ENCODE peak calls at places on chromosomes 5 and 9, in seven cellular contexts. T is mammary epithelial cell, L is transverse colon, B is GM23338, U is psoas muscle, G is IMR-90, Y is pancreas. K is an unnamed sample.

GRCh38 chr5:109803854-109804253 is 114.1 kb downstream of the MAN2A1 start:
- DNase-seq in T (no peak), L (no peak), B (no peak), U (no peak), G (no peak), Y (no peak), K (no peak)

GRCh38 chr5:73387630-73388370 is 60.8 kb downstream of the FOXD1 start:
- DNase-seq in T (peak; percentile 67), L (peak; percentile 49), B (no peak), U (no peak), G (peak; percentile 48), Y (no peak), K (no peak)

GRCh38 chr9:129785866-129786265 is 17.1 kb upstream of the TOR1B start:
- DNase-seq in T (no peak), L (no peak), B (no peak), U (no peak), G (no peak), Y (no peak), K (no peak)

GRCh38 chr5:172501708-172502379 is 47.5 kb upstream of the SH3PXD2B start:
- DNase-seq in T (no peak), L (no peak), B (no peak), U (no peak), G (no peak), Y (no peak), K (peak; percentile 5)

GRCh38 chr5:991472-992267 is 16.9 kb upstream of the NKD2 start:
- DNase-seq in T (no peak), L (no peak), B (no peak), U (peak; percentile 39), G (no peak), Y (no peak), K (no peak)

GRCh38 chr5:132425009-132425937 is 55.8 kb downstream of the SLC22A5 start:
- DNase-seq in T (peak; percentile 92), L (peak; percentile 54), B (no peak), U (no peak), G (peak; percentile 95), Y (no peak), K (no peak)

GRCh38 chr9:13049223-13049622 is 230.3 kb downstream of the MPDZ start:
- DNase-seq in T (no peak), L (no peak), B (peak; percentile 8), U (no peak), G (no peak), Y (no peak), K (no peak)

GRCh38 chr9:136903041-136903554 is 16.8 kb downstream of the TRAF2 start:
- DNase-seq in T (no peak), L (no peak), B (no peak), U (no peak), G (no peak), Y (peak; percentile 60), K (no peak)

GRCh38 chr5:167254150-167254549 is 1037.3 kb upstream of the WWC1 start:
- DNase-seq in T (no peak), L (no peak), B (peak; percentile 19), U (no peak), G (no peak), Y (no peak), K (no peak)

GRCh38 chr5:176724472-176724871 is 77.2 kb downstream of the TSPAN17 start:
- DNase-seq in T (no peak), L (no peak), B (no peak), U (no peak), G (no peak), Y (no peak), K (no peak)

DNA sequence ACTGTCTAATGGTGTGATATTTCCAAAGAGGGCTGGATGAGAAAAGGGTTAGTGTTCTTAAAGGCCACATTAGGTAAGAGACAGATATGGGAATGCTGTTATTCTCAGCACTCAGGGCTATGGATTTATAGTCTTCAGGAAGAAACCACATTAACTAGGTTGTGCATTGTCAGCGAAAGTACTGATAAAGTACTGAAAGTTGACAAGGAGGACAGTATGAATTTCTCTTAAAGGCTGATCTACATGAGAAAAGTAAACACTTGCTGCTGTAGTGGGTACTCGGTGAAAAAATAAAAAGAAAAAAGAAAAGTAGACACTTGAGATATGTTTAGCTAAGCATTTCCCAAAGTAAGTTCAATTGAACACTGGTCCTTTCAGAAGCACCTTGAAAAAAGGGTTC is 381.0 kb upstream of the RPS23 start:
- DNase-seq in T (no peak), L (no peak), B (no peak), U (no peak), G (no peak), Y (no peak), K (no peak)
- TF ChIP-seq CTCF in T (no peak), L (no peak), B (no peak), U (no peak), G (no peak), Y (no peak), K (no peak)

DNA sequence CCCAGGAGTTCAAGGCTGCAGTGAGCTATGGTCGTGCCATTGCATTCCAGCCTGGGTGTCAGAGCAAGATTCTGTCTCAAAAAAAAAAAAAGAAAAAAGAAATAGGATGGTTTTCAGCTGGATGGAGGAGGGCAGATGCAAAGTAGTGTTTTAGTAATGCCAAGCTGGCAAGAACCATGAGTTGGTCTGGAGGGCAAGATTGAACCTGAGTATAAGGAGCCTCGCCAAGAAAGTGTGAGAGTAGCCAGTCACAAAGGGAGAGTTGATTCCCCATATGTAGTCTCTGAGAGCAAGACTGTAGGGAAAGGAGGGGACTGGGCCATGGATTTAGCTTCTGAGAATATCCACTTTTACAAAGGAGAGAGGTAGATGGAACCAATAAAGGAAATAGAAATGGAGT is 6.9 kb downstream of the TNFAIP8 start:
- DNase-seq in T (peak; percentile 53), L (no peak), B (no peak), U (no peak), G (no peak), Y (no peak), K (no peak)
- H3K27ac ChIP-seq in T (no peak overlapping the region), L (no peak overlapping the region), B (no peak overlapping the region), U (no peak overlapping the region), G (no peak overlapping the region), Y (no peak overlapping the region), K (no peak overlapping the region)

GRCh38 chr5:15500326-15500958 is 462 bp downstream of the FBXL7 start:
- DNase-seq in T (peak; percentile 13), L (peak; percentile 20), B (peak; percentile 59), U (peak; percentile 78), G (peak; percentile 25), Y (peak; percentile 21), K (peak; percentile 75)

GRCh38 chr5:15502208-15502607 is 2.2 kb downstream of the FBXL7 start:
- DNase-seq in T (no peak), L (no peak), B (no peak), U (no peak), G (peak; percentile 63), Y (no peak), K (no peak)

GRCh38 chr5:15499528-15500325 is at the start of gene FBXL7:
- DNase-seq in T (peak; percentile 52), L (peak; percentile 55), B (peak; percentile 94), U (peak; percentile 82), G (peak; percentile 75), Y (peak; percentile 29), K (peak; percentile 84)

GRCh38 chr5:15496886-15497285 is 3.1 kb upstream of the FBXL7 start:
- DNase-seq in T (no peak), L (no peak), B (no peak), U (no peak), G (no peak), Y (no peak), K (no peak)

GRCh38 chr5:15501057-15501791 is 1.2 kb downstream of the FBXL7 start:
- DNase-seq in T (peak; percentile 17), L (peak; percentile 18), B (peak; percentile 90), U (peak; percentile 51), G (peak; percentile 76), Y (no peak), K (peak; percentile 51)
- H3K4me3 ChIP-seq in T (no peak overlapping the region), L (peak overlapping the region; percentile 63), B (peak overlapping the region; percentile 74), U (peak overlapping the region; percentile 69), G (peak overlapping the region; percentile 97), Y (peak overlapping the region; percentile 37), K (peak overlapping the region; percentile 81)

DNA sequence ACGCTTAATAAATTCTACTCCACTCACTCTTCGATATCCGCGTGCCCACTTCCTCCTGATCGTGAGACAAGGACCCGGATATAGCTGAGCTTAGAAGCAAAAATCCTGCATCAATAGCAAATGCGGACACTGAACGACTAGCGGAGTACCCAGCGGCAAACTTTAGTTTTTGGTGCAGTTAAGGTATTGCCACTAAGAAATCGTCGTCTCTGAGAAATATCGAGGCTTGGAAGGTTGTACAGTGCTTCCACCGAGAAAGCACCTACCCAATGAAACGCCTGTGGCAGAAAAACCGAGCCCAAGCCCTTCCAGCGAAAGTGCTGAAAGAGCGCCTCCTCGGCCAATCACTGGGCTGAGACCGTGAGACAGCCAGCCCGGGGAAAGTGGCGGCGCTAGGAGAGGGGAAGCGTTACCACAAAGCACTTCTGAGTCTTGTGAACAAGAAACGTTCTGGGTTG is 32.2 kb downstream of the ANXA2R start:
- DNase-seq in T (peak; percentile 49), L (peak; percentile 80), B (peak; percentile 88), U (peak; percentile 79), G (peak; percentile 80), Y (no peak), K (peak; percentile 55)
- TF ChIP-seq CTCF in T (no peak), L (no peak), B (no peak), U (no peak), G (no peak), Y (no peak), K (no peak)

DNA sequence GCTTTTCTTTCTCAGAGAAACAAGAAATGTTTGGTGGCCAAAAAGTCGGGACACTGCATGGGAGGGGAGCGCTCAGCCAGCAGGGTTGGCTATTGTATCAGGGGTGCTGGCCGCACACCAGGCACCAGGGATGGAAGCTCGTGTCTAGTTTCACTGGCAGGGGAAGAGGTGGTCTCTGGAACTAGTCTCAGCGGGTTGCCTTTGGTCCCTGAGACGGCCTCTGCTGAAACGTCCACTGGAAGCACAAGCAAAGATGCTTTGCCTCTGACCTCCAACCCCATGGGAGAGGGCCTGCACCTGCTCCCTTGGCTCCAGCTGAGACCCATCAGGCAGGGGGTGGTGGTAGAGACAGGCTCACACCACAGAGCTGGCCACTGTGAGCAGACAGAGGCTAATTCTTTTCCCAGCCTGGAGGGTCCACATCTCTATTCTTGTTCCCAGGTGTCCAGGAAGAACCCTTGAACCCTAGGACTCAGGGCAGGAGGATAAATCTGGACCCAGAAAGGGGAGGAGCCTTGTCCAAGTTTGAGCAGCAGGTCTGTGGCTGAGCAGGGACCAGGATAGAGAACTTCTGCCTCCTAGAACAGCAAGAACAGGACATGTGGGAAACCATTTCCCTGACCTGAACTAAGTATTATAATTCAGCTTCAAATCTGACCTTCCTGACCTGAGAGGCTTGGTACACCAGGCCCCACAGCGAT is 102.6 kb downstream of the RGS3 start:
- DNase-seq in T (no peak), L (no peak), B (no peak), U (no peak), G (no peak), Y (no peak), K (no peak)
- H3K27ac ChIP-seq in T (peak overlapping the region; percentile 93), L (peak overlapping the region; percentile 86), B (no peak overlapping the region), U (peak overlapping the region; percentile 74), G (peak overlapping the region; percentile 83), Y (peak overlapping the region; percentile 94), K (no peak overlapping the region)